ENCODE peak calls at places on chromosome 13, in seven cellular contexts. Y is Peyer's patch, B is mucosa of descending colon, D is fibroblast of lung, E is choroid plexus epithelial cell, N is tibial artery, R is stomach. S is an unnamed sample.

GRCh38 chr13:111957913-111958450 is 109.0 kb upstream of the SOX1 start:
- DNase-seq in Y (no peak), B (no peak), D (no peak), E (no peak), N (no peak), R (peak), S (no peak)

GRCh38 chr13:43153436-43154082 is 130.2 kb downstream of the DNAJC15 start:
- DNase-seq in Y (no peak), B (no peak), D (peak), E (peak), N (no peak), R (no peak), S (peak)

GRCh38 chr13:99907627-99908026 is 63.9 kb downstream of the ZIC5 start:
- DNase-seq in Y (no peak), B (no peak), D (no peak), E (no peak), N (no peak), R (no peak), S (no peak)

GRCh38 chr13:29125145-29125933 is 305.2 kb downstream of the MTUS2 start:
- DNase-seq in Y (no peak), B (no peak), D (no peak), E (no peak), N (no peak), R (no peak), S (no peak)

GRCh38 chr13:33153421-33154381 is 131.9 kb downstream of the STARD13 start:
- DNase-seq in Y (peak), B (no peak), D (no peak), E (peak), N (peak), R (no peak), S (no peak)

GRCh38 chr13:114282143-114282685 is 813 bp downstream of the UPF3A start:
- DNase-seq in Y (peak), B (peak), D (peak), E (no peak), N (peak), R (peak), S (no peak)

GRCh38 chr13:20983386-20983785 is 78.0 kb downstream of the LATS2 start:
- DNase-seq in Y (peak), B (no peak), D (no peak), E (no peak), N (no peak), R (no peak), S (no peak)

GRCh38 chr13:47076536-47076935 is 179.7 kb upstream of the HTR2A start:
- DNase-seq in Y (no peak), B (no peak), D (no peak), E (no peak), N (no peak), R (no peak), S (no peak)

GRCh38 chr13:65063753-65064152 is 2166.4 kb downstream of the PCDH9 start:
- DNase-seq in Y (no peak), B (no peak), D (peak), E (peak), N (no peak), R (no peak), S (peak)

GRCh38 chr13:20664304-20664703 is 39.2 kb upstream of the IL17D start:
- DNase-seq in Y (no peak), B (no peak), D (no peak), E (no peak), N (no peak), R (no peak), S (no peak)

GRCh38 chr13:107365466-107366215 is 797.7 kb upstream of the ARGLU1 start:
- DNase-seq in Y (no peak), B (no peak), D (peak), E (peak), N (no peak), R (no peak), S (no peak)

GRCh38 chr13:64441740-64442139 is 2788.4 kb downstream of the PCDH9 start:
- DNase-seq in Y (no peak), B (no peak), D (no peak), E (no peak), N (no peak), R (no peak), S (no peak)

GRCh38 chr13:89897681-89898080 is 1449.8 kb upstream of the MIR17HG start:
- DNase-seq in Y (no peak), B (no peak), D (no peak), E (no peak), N (no peak), R (no peak), S (no peak)

GRCh38 chr13:28983661-28984060 is 163.5 kb downstream of the MTUS2 start:
- DNase-seq in Y (peak), B (no peak), D (no peak), E (no peak), N (no peak), R (peak), S (no peak)

GRCh38 chr13:70544706-70545105 is 436.5 kb upstream of the KLHL1 start:
- DNase-seq in Y (no peak), B (no peak), D (no peak), E (no peak), N (no peak), R (no peak), S (no peak)

GRCh38 chr13:66348745-66349720 is 881.1 kb downstream of the PCDH9 start:
- DNase-seq in Y (no peak), B (no peak), D (no peak), E (peak), N (no peak), R (no peak), S (no peak)

GRCh38 chr13:76048126-76048525 is 412.0 kb downstream of the LMO7 start:
- DNase-seq in Y (no peak), B (no peak), D (no peak), E (no peak), N (no peak), R (no peak), S (no peak)

GRCh38 chr13:76048675-76049396 is 412.7 kb downstream of the LMO7 start:
- DNase-seq in Y (no peak), B (no peak), D (peak), E (no peak), N (no peak), R (no peak), S (no peak)

GRCh38 chr13:76049397-76049746 is 413.2 kb downstream of the LMO7 start:
- DNase-seq in Y (no peak), B (no peak), D (no peak), E (no peak), N (no peak), R (no peak), S (no peak)

GRCh38 chr13:76053181-76053580 is 417.1 kb downstream of the LMO7 start:
- DNase-seq in Y (no peak), B (no peak), D (no peak), E (no peak), N (no peak), R (no peak), S (no peak)
- H3K4me3 ChIP-seq in Y (no peak), B (no peak), D (no peak), E (no peak), N (no peak), R (no peak), S (no peak)

DNA sequence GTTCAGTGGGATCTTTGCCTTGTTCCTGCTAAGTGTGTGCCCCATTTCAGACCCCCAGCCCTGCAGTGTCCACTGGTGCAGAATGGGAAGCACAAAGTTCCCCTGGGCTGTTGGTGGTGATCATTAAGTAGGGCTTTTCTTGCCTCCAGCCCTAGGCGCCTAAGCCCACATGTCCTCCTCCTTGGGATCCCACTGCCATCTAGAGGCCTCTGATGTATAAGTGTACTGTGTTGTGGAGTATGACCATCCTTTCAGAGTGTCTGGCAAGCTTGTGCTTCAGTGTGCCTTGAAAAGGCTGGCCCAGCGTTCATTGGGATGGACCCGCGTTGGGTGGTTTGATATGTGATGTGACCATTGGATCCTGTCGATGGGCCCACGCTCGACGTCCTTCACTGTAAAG is 71.2 kb downstream of the WASF3 start:
- DNase-seq in Y (peak), B (no peak), D (peak), E (peak), N (no peak), R (no peak), S (no peak)
- TF ChIP-seq CTCF in Y (peak), B (no peak), D (peak), E (peak), N (no peak), R (no peak), S (peak)

GRCh38 chr13:92806215-92806614 is 420.4 kb upstream of the GPC6 start:
- DNase-seq in Y (no peak), B (no peak), D (peak), E (peak), N (no peak), R (no peak), S (no peak)
- H3K4me3 ChIP-seq in Y (peak), B (no peak), D (peak), E (peak), N (peak), R (peak), S (no peak)

DNA sequence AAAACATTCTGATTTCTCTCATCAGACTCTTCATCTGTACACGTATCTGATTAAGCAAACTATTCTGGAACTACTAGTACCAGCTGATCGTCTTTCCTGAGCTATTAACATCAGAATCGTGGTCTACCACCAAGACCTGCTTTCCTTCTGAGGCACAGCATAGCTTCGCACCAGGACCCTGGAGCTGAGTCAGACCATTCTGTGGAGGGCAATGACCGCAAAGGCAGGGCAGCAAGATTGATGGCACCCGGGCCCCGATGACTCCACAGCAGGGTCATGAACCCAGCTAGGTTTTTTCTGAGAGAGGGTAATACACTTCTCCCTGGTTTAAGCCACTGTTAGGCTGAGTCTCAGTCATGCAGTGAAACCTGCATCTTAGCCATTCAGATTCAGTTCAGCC is 158.7 kb upstream of the GPR12 start:
- DNase-seq in Y (no peak), B (no peak), D (no peak), E (no peak), N (no peak), R (no peak), S (no peak)
- TF ChIP-seq CTCF in Y (no peak), B (no peak), D (no peak), E (no peak), N (no peak), R (no peak), S (no peak)

DNA sequence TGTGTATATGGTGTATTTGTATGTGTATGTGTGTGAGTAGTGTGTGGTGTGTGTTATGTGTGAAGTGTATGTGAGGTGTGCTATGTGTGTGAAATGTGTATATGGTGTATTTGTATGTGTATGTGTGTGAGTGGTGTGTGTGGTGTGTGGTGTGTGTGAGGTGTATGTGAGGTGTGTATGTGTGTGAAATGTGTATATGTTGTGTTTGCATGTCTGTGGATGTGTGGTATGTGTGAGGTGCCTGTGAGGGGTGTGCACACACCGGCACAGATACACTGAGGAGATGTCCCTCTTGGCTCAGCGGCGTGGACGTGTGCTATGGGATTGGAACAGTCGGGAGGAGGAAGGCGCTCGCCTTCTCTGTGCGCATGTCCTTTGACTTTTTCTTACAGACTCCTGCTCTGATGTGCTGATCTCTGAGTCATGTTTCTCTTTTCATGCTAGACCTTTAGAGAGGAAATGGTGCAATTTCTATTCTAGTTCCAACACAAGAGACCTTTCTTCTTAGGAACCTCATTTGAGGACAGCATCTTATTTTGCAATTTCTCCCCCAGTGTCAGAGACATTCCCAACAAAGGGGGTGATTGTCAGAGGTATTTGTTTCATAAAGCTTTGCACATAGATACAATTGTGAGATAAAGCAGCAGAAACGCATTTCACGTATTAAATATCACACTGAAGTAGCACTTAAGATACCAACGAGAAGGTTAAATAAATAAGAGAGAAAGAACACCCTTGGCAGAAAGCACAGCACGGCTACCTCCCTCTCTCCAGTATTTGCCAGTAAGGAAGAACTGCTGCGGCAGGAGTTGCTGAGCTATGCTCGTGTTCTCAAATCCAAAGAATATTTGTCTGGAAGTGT is 11.3 kb upstream of the TNFRSF19 start:
- DNase-seq in Y (no peak), B (no peak), D (peak), E (peak), N (no peak), R (peak), S (no peak)
- H3K4me3 ChIP-seq in Y (no peak), B (no peak), D (peak), E (peak), N (no peak), R (no peak), S (no peak)

DNA sequence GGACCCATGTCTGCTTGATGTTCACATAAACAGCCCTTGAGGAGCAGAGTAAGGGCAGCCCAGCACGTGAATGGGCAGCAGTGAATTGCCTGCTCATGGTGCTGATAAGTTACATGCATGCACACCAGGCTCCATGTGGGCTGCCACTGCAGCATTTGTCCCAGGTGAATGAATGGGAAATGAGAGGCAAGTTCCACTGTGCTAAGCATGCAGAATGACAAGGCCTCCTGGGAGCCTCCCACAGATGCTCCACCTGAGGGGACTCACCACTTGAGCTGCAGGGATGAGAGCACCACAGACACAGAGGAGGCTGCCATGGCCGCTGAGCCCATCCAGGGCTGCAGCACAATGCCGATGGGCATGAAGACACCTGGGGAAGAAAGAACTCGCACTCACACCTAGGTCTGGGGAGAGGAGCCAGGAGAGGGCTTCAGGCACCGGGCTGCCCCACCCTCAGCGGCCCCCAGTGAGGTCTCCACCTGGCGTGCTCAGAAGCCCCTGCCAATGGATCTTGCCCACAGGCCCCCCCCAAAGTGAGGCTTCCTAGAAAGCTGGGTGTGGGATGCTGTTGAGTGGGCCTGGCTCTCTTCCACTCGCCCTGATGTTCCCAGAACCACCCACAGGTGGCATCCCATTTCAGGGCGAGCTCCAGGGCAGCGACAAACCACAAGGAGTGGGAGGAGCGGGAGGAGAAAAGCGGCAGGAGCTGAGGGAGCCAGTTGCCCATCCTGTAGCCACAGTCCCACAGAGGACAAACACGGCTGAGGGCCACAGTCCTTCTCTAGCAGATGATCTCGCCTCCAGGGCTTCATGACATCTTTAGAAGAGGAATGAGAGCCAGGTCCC is 73.8 kb downstream of the CCDC70 start:
- DNase-seq in Y (no peak), B (no peak), D (no peak), E (peak), N (no peak), R (peak), S (no peak)
- TF ChIP-seq CTCF in Y (peak), B (no peak), D (no peak), E (peak), N (no peak), R (peak), S (no peak)

GRCh38 chr13:48222358-48223015 is 10.5 kb upstream of the ITM2B start:
- DNase-seq in Y (peak), B (no peak), D (peak), E (peak), N (peak), R (no peak), S (no peak)

GRCh38 chr13:48221301-48222190 is 11.5 kb upstream of the ITM2B start:
- DNase-seq in Y (peak), B (no peak), D (no peak), E (peak), N (no peak), R (no peak), S (no peak)

GRCh38 chr13:48220592-48221300 is 12.3 kb upstream of the ITM2B start:
- DNase-seq in Y (no peak), B (no peak), D (no peak), E (peak), N (no peak), R (no peak), S (no peak)

GRCh38 chr13:48223016-48223385 is 10.0 kb upstream of the ITM2B start:
- DNase-seq in Y (no peak), B (no peak), D (no peak), E (peak), N (no peak), R (no peak), S (no peak)
- H3K4me3 ChIP-seq in Y (peak), B (no peak), D (peak), E (no peak), N (peak), R (peak), S (no peak)

GRCh38 chr13:80361298-80361697 is 20.4 kb upstream of the SPRY2 start:
- DNase-seq in Y (no peak), B (no peak), D (no peak), E (no peak), N (no peak), R (no peak), S (no peak)

GRCh38 chr13:80360298-80360827 is 19.4 kb upstream of the SPRY2 start:
- DNase-seq in Y (no peak), B (no peak), D (peak), E (no peak), N (no peak), R (no peak), S (no peak)

GRCh38 chr13:80363890-80364503 is 23.1 kb upstream of the SPRY2 start:
- DNase-seq in Y (no peak), B (no peak), D (peak), E (peak), N (no peak), R (no peak), S (no peak)

GRCh38 chr13:80362488-80362887 is 21.6 kb upstream of the SPRY2 start:
- DNase-seq in Y (no peak), B (no peak), D (no peak), E (no peak), N (no peak), R (no peak), S (no peak)

DNA sequence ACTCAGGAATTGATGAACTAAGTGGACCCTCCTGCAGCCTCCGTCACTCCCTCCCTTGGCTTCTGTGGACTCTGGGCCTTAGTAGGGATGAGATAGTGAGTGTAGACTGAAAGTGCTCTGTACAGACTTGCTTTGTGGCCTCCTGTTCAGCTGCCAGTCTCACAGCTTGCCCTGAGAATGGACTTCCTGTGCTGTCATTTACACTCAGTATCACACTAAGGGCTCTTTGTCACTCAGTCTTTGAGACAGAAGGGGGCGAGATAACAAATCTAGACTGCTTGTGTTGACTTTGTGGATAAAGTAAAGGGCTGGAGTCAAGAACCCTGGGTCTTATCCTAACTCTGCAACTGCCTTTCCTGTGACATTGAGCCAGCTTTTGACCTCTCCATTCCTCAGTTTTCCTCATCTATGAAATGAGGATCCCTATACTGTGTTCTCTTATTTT is 21.0 kb upstream of the SPRY2 start:
- DNase-seq in Y (no peak), B (no peak), D (no peak), E (no peak), N (no peak), R (no peak), S (no peak)
- TF ChIP-seq CTCF in Y (no peak), B (no peak), D (no peak), E (no peak), N (no peak), R (no peak), S (no peak)

GRCh38 chr13:112968380-112968909 is 569 bp upstream of the MCF2L start:
- DNase-seq in Y (peak), B (peak), D (no peak), E (no peak), N (peak), R (peak), S (no peak)
- H3K4me3 ChIP-seq in Y (peak), B (peak), D (no peak), E (no peak), N (peak), R (peak), S (no peak)

DNA sequence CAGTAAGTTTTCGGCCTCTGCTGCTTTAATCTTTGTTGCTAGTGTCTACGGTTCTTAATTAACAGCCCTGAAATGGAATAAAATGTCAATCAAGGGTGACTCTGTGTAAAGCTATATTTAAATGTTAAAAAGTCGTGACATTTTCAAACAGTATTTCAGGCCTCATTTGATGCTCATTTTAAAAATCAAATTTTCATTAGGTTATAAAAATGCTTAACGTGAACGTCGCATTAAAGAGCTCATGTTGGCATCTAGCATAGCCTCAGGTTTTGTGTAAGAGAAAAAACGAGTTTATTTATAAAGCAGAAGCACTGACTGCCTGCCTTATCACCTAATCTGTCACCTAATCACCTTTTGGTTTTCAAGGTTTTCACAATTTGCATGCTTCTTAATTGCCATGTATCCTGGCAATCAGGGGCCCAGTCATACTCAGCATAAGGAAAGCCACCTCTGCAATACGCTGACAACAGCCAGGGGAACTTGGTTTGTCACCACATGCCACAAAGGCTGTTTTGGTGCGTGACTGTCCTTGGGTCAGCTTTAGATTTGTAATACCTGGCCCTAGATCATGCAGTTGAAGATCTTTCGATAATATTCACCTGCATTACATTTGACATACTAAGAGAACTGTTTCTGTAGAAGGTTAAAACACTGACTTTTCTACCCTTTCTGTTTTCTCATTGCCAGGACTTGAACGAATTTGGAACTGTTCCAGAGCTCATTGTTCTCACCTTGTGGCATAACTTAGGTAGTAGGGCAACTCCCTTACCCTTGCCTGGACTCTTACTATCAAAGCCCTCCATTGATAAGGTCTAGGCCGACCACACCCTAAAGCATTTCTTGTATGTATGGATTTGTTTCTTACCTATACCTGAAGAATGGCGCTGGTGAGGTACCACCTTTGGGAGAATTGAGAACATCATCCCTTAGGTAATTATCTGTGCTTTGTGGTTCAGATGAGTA is 112.5 kb downstream of the TEX26 start:
- DNase-seq in Y (peak), B (no peak), D (no peak), E (no peak), N (no peak), R (no peak), S (no peak)
- TF ChIP-seq CTCF in Y (no peak), B (no peak), D (no peak), E (no peak), N (no peak), R (no peak), S (no peak)